ENCODE peak calls at places on chromosome 5, in eight cellular contexts. R, V, O, U, Z, L, I and G are unnamed samples. For H3K4me1, the result is how much of the 10 kb centered on the place peaks cover.

GRCh38 chr5:16794381-16794913 is 141.6 kb downstream of the MYO10 start:
- DNase-seq in V (no peak), O (no peak), I (no peak), U (no peak), Z (no peak), R (no peak), L (no peak), G (no peak)

GRCh38 chr5:120173125-120173524 is 291.0 kb upstream of the PRR16 start:
- DNase-seq in Z (no peak), O (no peak), R (no peak), V (no peak), I (no peak), L (no peak), U (no peak), G (no peak)

GRCh38 chr5:5158472-5158895 is 18.4 kb downstream of the ADAMTS16 start:
- DNase-seq in L (peak), O (no peak), Z (no peak), U (no peak), R (no peak), V (no peak), I (no peak), G (no peak)

GRCh38 chr5:56737002-56737621 is 78.2 kb upstream of the MAP3K1 start:
- DNase-seq in O (no peak), Z (no peak), V (no peak), L (peak), R (no peak), U (no peak), I (no peak), G (no peak)

GRCh38 chr5:170275376-170275994 is 22.1 kb downstream of the LCP2 start:
- DNase-seq in R (no peak), U (no peak), Z (no peak), I (no peak), L (no peak), O (no peak), V (no peak), G (no peak)

GRCh38 chr5:22908129-22908528 is 55.0 kb upstream of the CDH12 start:
- DNase-seq in R (no peak), L (no peak), U (no peak), V (no peak), I (no peak), O (no peak), Z (no peak), G (no peak)

GRCh38 chr5:148723143-148723542 is 68.8 kb upstream of the HTR4 start:
- DNase-seq in Z (no peak), I (no peak), L (no peak), V (no peak), U (no peak), O (no peak), R (no peak), G (no peak)

GRCh38 chr5:178207183-178207916 is 3.0 kb downstream of the HNRNPAB start:
- DNase-seq in R (no peak), Z (no peak), V (no peak), L (peak), O (peak), I (peak), U (no peak), G (no peak)

GRCh38 chr5:122704247-122705036 is 70.4 kb upstream of the SNX2 start:
- DNase-seq in I (peak), L (peak), R (no peak), O (no peak), Z (peak), U (no peak), V (no peak), G (peak)

DNA sequence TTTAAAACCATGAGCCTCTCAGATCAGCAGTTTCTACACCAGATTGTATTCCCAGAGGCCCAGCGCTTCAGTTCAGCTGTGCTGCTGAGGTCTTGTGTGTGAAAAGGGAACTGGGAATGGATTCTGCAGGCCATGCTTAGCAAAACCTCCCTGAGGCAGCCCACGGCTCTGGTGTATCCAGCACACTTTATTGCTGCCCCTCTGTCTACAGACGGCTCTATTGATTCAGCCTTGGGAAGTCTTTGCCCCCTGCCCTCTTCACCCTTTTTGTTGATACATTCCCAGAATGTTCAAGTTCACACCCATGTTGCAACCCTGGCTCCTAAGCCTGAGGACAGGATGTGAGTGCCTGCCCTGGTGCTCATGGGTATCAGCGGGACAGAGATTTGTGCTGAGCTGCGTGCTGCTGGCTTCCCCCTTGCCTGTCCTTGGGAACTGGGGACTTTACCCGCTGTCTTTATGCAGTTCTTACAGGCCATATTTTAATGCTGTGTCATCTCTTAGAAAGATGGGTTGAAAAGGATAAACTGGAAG is 37.3 kb downstream of the ARHGAP26 start:
- DNase-seq in R (peak), Z (no peak), L (no peak), I (peak), U (no peak), O (no peak), V (peak), G (peak)
- H3K4me1 ChIP-seq in R (under half), Z (under half), L (under half), I (half or more), U (half or more), O (under half), V (half or more), G (under half)

DNA sequence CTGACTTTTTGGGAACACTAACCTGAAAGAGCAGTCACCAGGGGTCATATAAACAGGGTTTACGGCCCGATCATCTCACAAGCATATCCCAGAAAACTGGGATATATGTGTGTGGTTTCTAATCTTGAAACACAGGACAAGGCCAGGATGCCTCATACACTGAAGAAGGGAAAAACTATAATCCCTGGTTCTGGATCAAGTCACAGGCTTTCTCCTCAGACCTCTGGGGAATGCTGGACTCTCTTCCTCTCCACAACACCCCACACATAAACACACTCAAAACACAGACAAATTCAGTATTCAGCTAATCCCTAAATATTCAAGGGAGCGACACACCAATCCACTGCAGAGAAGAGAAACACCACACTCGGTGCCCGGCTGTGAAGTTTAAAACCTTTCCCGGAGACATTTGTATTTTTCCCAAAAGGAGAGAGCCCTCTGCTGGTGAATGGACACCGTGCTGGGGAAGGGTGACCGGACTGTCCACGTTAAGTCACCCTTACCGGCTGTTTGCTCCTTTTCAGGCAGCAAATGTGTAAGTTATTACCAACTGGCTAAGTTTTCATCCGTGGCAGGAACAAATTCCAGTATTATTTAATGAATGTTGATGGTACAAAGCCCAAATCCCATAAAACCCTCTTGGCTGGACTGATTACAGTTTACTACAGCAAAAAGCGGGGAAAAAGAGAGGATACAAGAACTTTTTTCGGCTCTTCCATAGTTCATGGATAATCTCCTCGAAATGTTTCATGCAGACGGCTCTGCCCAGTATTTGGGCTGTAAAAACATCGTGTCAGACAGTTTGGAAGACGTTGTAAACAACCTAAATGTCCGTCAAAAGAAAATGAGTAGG is 131.0 kb upstream of the SLC30A5 start:
- DNase-seq in O (no peak), V (peak), L (peak), U (no peak), R (peak), I (peak), Z (no peak), G (peak)
- TF ChIP-seq CTCF in O (peak), V (peak), L (peak), U (peak), R (peak), I (peak), Z (peak), G (peak)

GRCh38 chr5:76690027-76690679 is 25.8 kb upstream of the F2R start:
- DNase-seq in R (no peak), V (no peak), I (no peak), U (no peak), Z (no peak), L (no peak), O (no peak), G (no peak)
- H3K4me1 ChIP-seq in R (under half), V (under half), I (under half), U (under half), Z (under half), L (under half), O (under half), G (under half)

GRCh38 chr5:151095341-151096000 is 14.6 kb upstream of the TNIP1 start:
- DNase-seq in U (no peak), I (peak), O (no peak), R (no peak), Z (no peak), V (peak), L (peak), G (peak)

GRCh38 chr5:151093476-151093889 is 12.6 kb upstream of the TNIP1 start:
- DNase-seq in R (no peak), V (no peak), Z (no peak), I (peak), O (no peak), L (peak), U (no peak), G (peak)

GRCh38 chr5:151094054-151094858 is 13.4 kb upstream of the TNIP1 start:
- DNase-seq in U (no peak), Z (no peak), O (peak), I (peak), L (peak), V (no peak), R (no peak), G (no peak)

GRCh38 chr5:151096001-151096373 is 15.2 kb upstream of the TNIP1 start:
- DNase-seq in L (no peak), V (no peak), O (no peak), Z (no peak), R (no peak), U (no peak), I (no peak), G (no peak)

GRCh38 chr5:151094861-151095260 is 14.0 kb upstream of the TNIP1 start:
- DNase-seq in V (no peak), O (peak), L (no peak), U (no peak), R (no peak), I (no peak), Z (no peak), G (no peak)
- TF ChIP-seq CTCF in V (no peak), O (no peak), L (no peak), U (no peak), R (no peak), I (no peak), Z (no peak), G (no peak)